ENCODE peak calls at places on chromosomes 16 and 17, in nine cellular contexts. O is K562, L is A549, M is heart left ventricle, Y is transverse colon, V is endothelial cell of umbilical vein, T is testis, H is spleen, F is Peyer's patch. C is an unnamed sample.

GRCh38 chr16:30104492-30104891 is 8.5 kb upstream of the YPEL3 start:
- DNase-seq in O (no peak), L (no peak), M (no peak), Y (peak; percentile 29), V (no peak), T (no peak), H (no peak), F (no peak), C (no peak)

GRCh38 chr16:4032768-4033167 is 83.5 kb downstream of the ADCY9 start:
- DNase-seq in O (no peak), L (no peak), M (peak; percentile 54), Y (peak; percentile 73), V (peak; percentile 48), T (no peak), H (peak; percentile 88), F (peak; percentile 67), C (no peak)

GRCh38 chr17:77959926-77960521 is 1.5 kb downstream of the TNRC6C start:
- DNase-seq in O (peak; percentile 12), L (no peak), M (no peak), Y (no peak), V (peak; percentile 67), T (no peak), H (no peak), F (no peak), C (no peak)

GRCh38 chr17:27446569-27447301 is 9.5 kb upstream of the KSR1 start:
- DNase-seq in O (peak; percentile 92), L (no peak), M (no peak), Y (no peak), V (peak; percentile 97), T (no peak), H (no peak), F (no peak), C (no peak)

GRCh38 chr17:75011788-75012319 is 616 bp upstream of the MRPL58 start:
- DNase-seq in O (no peak), L (no peak), M (peak; percentile 76), Y (peak; percentile 70), V (peak; percentile 32), T (peak; percentile 80), H (no peak), F (peak; percentile 61), C (peak; percentile 86)

GRCh38 chr17:35432176-35433074 is at the start of gene SLFN12:
- DNase-seq in O (no peak), L (no peak), M (peak; percentile 63), Y (peak; percentile 43), V (peak; percentile 96), T (peak; percentile 87), H (peak; percentile 76), F (peak; percentile 76), C (peak; percentile 74)

GRCh38 chr16:78462261-78463208 is 363.1 kb downstream of the WWOX start:
- DNase-seq in O (no peak), L (no peak), M (no peak), Y (peak; percentile 19), V (no peak), T (no peak), H (no peak), F (no peak), C (no peak)

GRCh38 chr17:32267690-32268205 is 2.1 kb downstream of the RHBDL3 start:
- DNase-seq in O (no peak), L (no peak), M (no peak), Y (no peak), V (no peak), T (no peak), H (peak; percentile 29), F (no peak), C (no peak)

GRCh38 chr17:8253801-8254200 is 4.7 kb downstream of the PFAS start:
- DNase-seq in O (peak; percentile 39), L (no peak), M (peak; percentile 49), Y (no peak), V (peak; percentile 26), T (peak; percentile 73), H (no peak), F (no peak), C (no peak)

GRCh38 chr17:30548189-30548588 is 71.0 kb downstream of the GOSR1 start:
- DNase-seq in O (no peak), L (no peak), M (no peak), Y (no peak), V (no peak), T (no peak), H (no peak), F (no peak), C (no peak)

GRCh38 chr17:72520665-72521303 is 400.0 kb downstream of the SOX9 start:
- DNase-seq in O (no peak), L (no peak), M (no peak), Y (no peak), V (no peak), T (no peak), H (no peak), F (no peak), C (no peak)

GRCh38 chr16:57147381-57148191 is 38.3 kb downstream of the PSME3IP1 start:
- DNase-seq in O (no peak), L (no peak), M (peak; percentile 43), Y (no peak), V (peak; percentile 79), T (no peak), H (peak; percentile 72), F (no peak), C (no peak)

GRCh38 chr16:57148481-57148880 is 37.4 kb downstream of the PSME3IP1 start:
- DNase-seq in O (no peak), L (no peak), M (no peak), Y (no peak), V (no peak), T (no peak), H (peak; percentile 38), F (no peak), C (no peak)

GRCh38 chr16:57145046-57145963 is 40.5 kb downstream of the PSME3IP1 start:
- DNase-seq in O (peak; percentile 79), L (no peak), M (no peak), Y (no peak), V (peak; percentile 74), T (no peak), H (peak; percentile 70), F (no peak), C (no peak)

GRCh38 chr16:57145964-57146647 is 39.7 kb downstream of the PSME3IP1 start:
- DNase-seq in O (no peak), L (no peak), M (no peak), Y (no peak), V (no peak), T (peak; percentile 29), H (peak; percentile 80), F (no peak), C (no peak)

DNA sequence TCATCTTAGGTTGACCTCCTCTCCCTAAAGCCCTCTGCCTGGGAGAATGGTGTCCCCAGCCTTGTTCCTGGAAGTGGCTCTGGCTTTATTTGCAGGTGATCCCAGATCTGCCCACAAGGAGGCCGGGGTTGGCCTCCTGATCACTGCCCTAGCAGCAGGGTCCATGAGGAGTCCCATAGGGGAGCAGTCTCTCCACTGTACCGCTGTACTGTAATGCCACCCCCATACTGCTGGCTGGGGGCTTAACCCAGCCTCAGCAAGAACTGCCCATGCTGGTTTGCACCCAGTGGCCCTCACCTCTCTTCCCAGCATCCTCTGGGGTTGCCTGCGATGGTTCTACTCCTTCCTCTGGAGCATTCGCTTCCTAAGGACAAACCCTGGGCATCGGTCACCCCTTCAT is 39.1 kb downstream of the PSME3IP1 start:
- DNase-seq in O (peak; percentile 49), L (peak; percentile 62), M (no peak), Y (no peak), V (no peak), T (no peak), H (peak; percentile 35), F (no peak), C (no peak)
- H3K27ac ChIP-seq in O (no peak overlapping the region), L (no peak overlapping the region), M (peak overlapping the region; percentile 44), Y (no peak overlapping the region), V (peak overlapping the region; percentile 84), T (no peak overlapping the region), H (no peak overlapping the region), F (no peak overlapping the region), C (no peak overlapping the region)

DNA sequence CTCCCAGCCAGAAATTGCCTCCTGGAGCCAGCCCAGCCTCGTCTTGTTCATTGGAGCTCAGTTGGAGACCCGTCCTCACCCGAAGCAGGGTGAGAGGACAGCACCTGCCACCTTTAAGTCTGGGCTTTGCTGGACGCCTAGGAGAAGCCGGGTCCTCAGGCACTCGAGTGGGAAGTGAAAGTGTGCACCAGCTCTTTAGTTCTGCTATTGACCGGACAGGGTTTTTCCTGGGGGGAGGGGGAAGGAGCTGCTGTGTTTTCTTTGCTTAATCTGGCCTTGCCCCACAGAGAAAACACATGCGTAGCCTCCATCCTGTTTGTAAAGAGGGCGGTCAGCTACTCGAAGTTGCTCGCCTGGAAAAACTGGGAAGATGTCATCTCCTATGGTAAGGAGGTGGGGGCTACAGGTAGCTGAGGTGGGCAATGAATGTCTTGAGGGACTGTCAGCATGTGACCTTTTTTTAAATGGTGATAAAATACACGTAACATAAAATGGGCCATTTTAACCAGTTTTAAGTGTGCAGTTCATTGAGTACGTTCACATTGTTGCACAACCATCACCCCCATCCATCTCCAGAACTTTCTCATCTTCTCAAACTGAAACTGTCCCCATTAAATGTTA is 34.4 kb downstream of the CMIP start:
- DNase-seq in O (no peak), L (no peak), M (peak; percentile 69), Y (peak; percentile 73), V (peak; percentile 90), T (peak; percentile 44), H (peak; percentile 91), F (peak; percentile 92), C (no peak)
- TF ChIP-seq POLR2A in O (no peak), L (no peak), M (no peak), Y (no peak), V (no peak), T (no peak), H (no peak), F (no peak), C (no peak)

DNA sequence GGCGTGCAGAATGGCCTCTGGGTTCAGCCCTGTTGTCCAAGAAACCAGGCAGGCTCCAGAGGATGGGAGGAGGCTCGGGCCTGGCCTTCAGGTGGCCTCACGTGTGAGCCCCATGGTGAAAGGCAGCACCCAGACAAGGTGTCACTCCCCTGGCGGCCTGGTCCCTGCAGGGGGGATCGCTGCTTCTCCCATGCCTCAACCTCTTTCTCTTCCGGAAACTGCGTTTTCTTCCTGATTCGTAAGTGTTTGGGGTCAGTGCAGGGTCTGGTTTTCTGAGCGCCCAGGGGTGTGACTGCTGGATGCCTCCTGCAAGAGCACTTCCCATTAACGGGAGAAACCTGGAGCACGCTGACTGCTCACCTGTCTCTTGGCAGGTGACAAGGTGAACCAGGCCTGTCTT is 70.0 kb upstream of the CIBAR2 start:
- DNase-seq in O (no peak), L (no peak), M (no peak), Y (no peak), V (no peak), T (no peak), H (no peak), F (no peak), C (no peak)
- H3K27ac ChIP-seq in O (no peak overlapping the region), L (no peak overlapping the region), M (no peak overlapping the region), Y (no peak overlapping the region), V (no peak overlapping the region), T (no peak overlapping the region), H (no peak overlapping the region), F (no peak overlapping the region), C (no peak overlapping the region)

DNA sequence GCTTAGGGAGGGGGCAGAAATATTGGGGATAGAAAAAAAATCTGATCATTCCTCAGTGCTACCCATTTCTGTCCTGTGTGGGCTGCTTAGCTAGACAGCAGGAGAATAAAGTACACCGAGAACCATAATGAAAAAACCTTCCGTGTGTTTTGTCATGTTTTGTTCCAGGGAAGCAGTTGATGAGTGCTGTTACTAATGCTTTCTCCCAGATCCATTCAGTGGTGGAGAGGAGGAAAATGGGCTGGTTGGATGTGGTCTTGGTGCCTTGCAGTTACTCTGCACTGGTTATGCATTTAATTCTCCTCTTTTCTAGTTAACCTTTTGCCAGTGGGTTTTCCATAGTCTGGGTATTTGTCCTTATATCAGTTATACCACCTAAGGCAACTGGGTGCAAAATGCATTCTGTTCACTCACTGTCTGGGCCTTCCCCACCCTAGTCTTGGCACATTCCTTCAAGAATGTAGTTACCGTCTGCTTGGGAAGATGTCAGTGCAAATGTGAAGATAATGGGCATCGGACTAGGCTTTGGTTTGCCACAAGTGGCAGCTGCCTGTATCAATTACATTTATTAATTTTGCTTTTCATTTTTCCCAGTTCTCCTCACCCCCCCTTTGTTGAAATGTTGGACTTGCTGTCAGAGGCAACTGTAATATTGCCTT is 9.3 kb upstream of the TBKBP1 start:
- DNase-seq in O (no peak), L (no peak), M (no peak), Y (no peak), V (no peak), T (no peak), H (no peak), F (no peak), C (no peak)
- TF ChIP-seq POLR2A in O (peak; percentile 68), L (no peak), M (no peak), Y (no peak), V (peak; percentile 62), T (no peak), H (no peak), F (no peak), C (no peak)